ENCODE peak calls at places on chromosomes 2 and 18, in ten cellular contexts. One of them, this sample, is unnamed.

GRCh38 chr2:241014224-241014623 is 15.8 kb downstream of the SNED1 start:
- DNase-seq in pancreas: no peak
- DNase-seq in AG04450: no peak
- DNase-seq in fibroblast of lung: no peak
- DNase-seq in neural progenitor cell: no peak
- DNase-seq in psoas muscle: no peak
- DNase-seq in fibroblast of mammary gland: no peak
- DNase-seq in SK-N-SH: no peak
- DNase-seq in CD8-positive, alpha-beta T cell: no peak
- DNase-seq in AG09319: no peak
- DNase-seq in this sample: no peak

GRCh38 chr2:181130686-181131085 is 150.3 kb downstream of the UBE2E3 start:
- DNase-seq in neural progenitor cell: no peak
- DNase-seq in CD8-positive, alpha-beta T cell: no peak
- DNase-seq in pancreas: no peak
- DNase-seq in fibroblast of lung: peak
- DNase-seq in fibroblast of mammary gland: peak
- DNase-seq in AG09319: peak
- DNase-seq in SK-N-SH: no peak
- DNase-seq in psoas muscle: no peak
- DNase-seq in AG04450: no peak
- DNase-seq in this sample: no peak

GRCh38 chr2:220276736-220277444 is 649.5 kb downstream of the SLC4A3 start:
- DNase-seq in SK-N-SH: no peak
- DNase-seq in fibroblast of mammary gland: peak
- DNase-seq in AG04450: no peak
- DNase-seq in CD8-positive, alpha-beta T cell: no peak
- DNase-seq in neural progenitor cell: no peak
- DNase-seq in fibroblast of lung: peak
- DNase-seq in pancreas: no peak
- DNase-seq in psoas muscle: no peak
- DNase-seq in AG09319: peak
- DNase-seq in this sample: no peak

GRCh38 chr18:6009751-6010150 is 114.4 kb upstream of the TMEM200C start:
- DNase-seq in AG09319: no peak
- DNase-seq in fibroblast of mammary gland: peak
- DNase-seq in psoas muscle: no peak
- DNase-seq in pancreas: no peak
- DNase-seq in neural progenitor cell: no peak
- DNase-seq in CD8-positive, alpha-beta T cell: no peak
- DNase-seq in fibroblast of lung: peak
- DNase-seq in SK-N-SH: no peak
- DNase-seq in AG04450: no peak
- DNase-seq in this sample: no peak

GRCh38 chr2:44358498-44358897 is 2.8 kb downstream of the PREPL start:
- DNase-seq in fibroblast of mammary gland: peak
- DNase-seq in AG04450: no peak
- DNase-seq in pancreas: peak
- DNase-seq in SK-N-SH: no peak
- DNase-seq in neural progenitor cell: no peak
- DNase-seq in fibroblast of lung: peak
- DNase-seq in psoas muscle: peak
- DNase-seq in CD8-positive, alpha-beta T cell: peak
- DNase-seq in AG09319: no peak
- DNase-seq in this sample: peak

GRCh38 chr2:57373530-57373929 is 673.1 kb upstream of the VRK2 start:
- DNase-seq in AG04450: no peak
- DNase-seq in AG09319: no peak
- DNase-seq in fibroblast of lung: peak
- DNase-seq in SK-N-SH: no peak
- DNase-seq in CD8-positive, alpha-beta T cell: no peak
- DNase-seq in pancreas: no peak
- DNase-seq in fibroblast of mammary gland: peak
- DNase-seq in psoas muscle: no peak
- DNase-seq in neural progenitor cell: no peak
- DNase-seq in this sample: no peak

GRCh38 chr2:154639997-154640396 is 58.5 kb upstream of the KCNJ3 start:
- DNase-seq in SK-N-SH: no peak
- DNase-seq in pancreas: no peak
- DNase-seq in neural progenitor cell: no peak
- DNase-seq in fibroblast of mammary gland: no peak
- DNase-seq in CD8-positive, alpha-beta T cell: no peak
- DNase-seq in AG09319: no peak
- DNase-seq in fibroblast of lung: no peak
- DNase-seq in psoas muscle: no peak
- DNase-seq in AG04450: no peak
- DNase-seq in this sample: no peak

GRCh38 chr18:79681484-79682387 is 2.1 kb downstream of the CTDP1 start:
- DNase-seq in fibroblast of lung: no peak
- DNase-seq in AG09319: no peak
- DNase-seq in psoas muscle: no peak
- DNase-seq in AG04450: no peak
- DNase-seq in CD8-positive, alpha-beta T cell: peak
- DNase-seq in pancreas: no peak
- DNase-seq in SK-N-SH: no peak
- DNase-seq in neural progenitor cell: no peak
- DNase-seq in fibroblast of mammary gland: no peak
- DNase-seq in this sample: no peak

DNA sequence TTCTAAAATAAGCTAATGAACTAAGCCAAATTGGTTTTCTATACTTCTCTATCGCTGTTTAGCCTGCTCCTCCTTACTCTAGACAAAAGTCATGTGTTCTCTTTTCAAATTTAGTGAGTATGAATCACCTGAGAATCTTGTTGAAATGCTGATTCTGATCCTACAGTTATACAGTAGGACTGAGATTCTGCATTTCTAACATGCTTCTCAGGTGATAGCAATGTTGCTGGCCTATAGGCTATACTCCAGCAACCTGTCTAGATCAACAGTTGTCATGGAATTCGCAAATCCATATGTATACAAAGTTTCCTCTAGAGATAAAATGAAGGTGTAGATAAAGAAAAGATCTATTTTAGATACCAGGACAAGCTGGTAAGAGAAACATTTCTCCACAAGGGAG is 62.9 kb downstream of the MEMO1 start:
- DNase-seq in SK-N-SH: no peak
- DNase-seq in fibroblast of lung: no peak
- DNase-seq in pancreas: no peak
- DNase-seq in psoas muscle: no peak
- DNase-seq in fibroblast of mammary gland: no peak
- DNase-seq in CD8-positive, alpha-beta T cell: no peak
- DNase-seq in neural progenitor cell: no peak
- DNase-seq in AG04450: no peak
- DNase-seq in AG09319: no peak
- DNase-seq in this sample: no peak
- TF ChIP-seq CTCF in SK-N-SH: no peak
- TF ChIP-seq CTCF in fibroblast of lung: no peak
- TF ChIP-seq CTCF in pancreas: no peak
- TF ChIP-seq CTCF in psoas muscle: no peak
- TF ChIP-seq CTCF in fibroblast of mammary gland: no peak
- TF ChIP-seq CTCF in CD8-positive, alpha-beta T cell: no peak
- TF ChIP-seq CTCF in neural progenitor cell: no peak
- TF ChIP-seq CTCF in AG04450: no peak
- TF ChIP-seq CTCF in AG09319: no peak
- TF ChIP-seq CTCF in this sample: no peak

GRCh38 chr2:160073284-160073888 is 11.0 kb upstream of the PLA2R1 start:
- DNase-seq in SK-N-SH: no peak
- DNase-seq in pancreas: no peak
- DNase-seq in neural progenitor cell: no peak
- DNase-seq in fibroblast of lung: no peak
- DNase-seq in CD8-positive, alpha-beta T cell: no peak
- DNase-seq in AG09319: no peak
- DNase-seq in fibroblast of mammary gland: peak
- DNase-seq in AG04450: no peak
- DNase-seq in psoas muscle: no peak
- DNase-seq in this sample: no peak

GRCh38 chr2:160076935-160077334 is 14.5 kb upstream of the PLA2R1 start:
- DNase-seq in pancreas: no peak
- DNase-seq in psoas muscle: no peak
- DNase-seq in fibroblast of lung: no peak
- DNase-seq in fibroblast of mammary gland: no peak
- DNase-seq in neural progenitor cell: no peak
- DNase-seq in AG09319: no peak
- DNase-seq in AG04450: no peak
- DNase-seq in SK-N-SH: no peak
- DNase-seq in CD8-positive, alpha-beta T cell: no peak
- DNase-seq in this sample: peak

GRCh38 chr2:160076239-160076638 is 13.8 kb upstream of the PLA2R1 start:
- DNase-seq in SK-N-SH: no peak
- DNase-seq in psoas muscle: no peak
- DNase-seq in fibroblast of mammary gland: no peak
- DNase-seq in pancreas: no peak
- DNase-seq in fibroblast of lung: no peak
- DNase-seq in AG04450: no peak
- DNase-seq in neural progenitor cell: no peak
- DNase-seq in CD8-positive, alpha-beta T cell: no peak
- DNase-seq in AG09319: no peak
- DNase-seq in this sample: peak

GRCh38 chr2:160075171-160075570 is 12.8 kb upstream of the PLA2R1 start:
- DNase-seq in psoas muscle: peak
- DNase-seq in fibroblast of lung: peak
- DNase-seq in neural progenitor cell: no peak
- DNase-seq in AG04450: no peak
- DNase-seq in AG09319: peak
- DNase-seq in fibroblast of mammary gland: peak
- DNase-seq in SK-N-SH: no peak
- DNase-seq in pancreas: no peak
- DNase-seq in CD8-positive, alpha-beta T cell: no peak
- DNase-seq in this sample: peak

DNA sequence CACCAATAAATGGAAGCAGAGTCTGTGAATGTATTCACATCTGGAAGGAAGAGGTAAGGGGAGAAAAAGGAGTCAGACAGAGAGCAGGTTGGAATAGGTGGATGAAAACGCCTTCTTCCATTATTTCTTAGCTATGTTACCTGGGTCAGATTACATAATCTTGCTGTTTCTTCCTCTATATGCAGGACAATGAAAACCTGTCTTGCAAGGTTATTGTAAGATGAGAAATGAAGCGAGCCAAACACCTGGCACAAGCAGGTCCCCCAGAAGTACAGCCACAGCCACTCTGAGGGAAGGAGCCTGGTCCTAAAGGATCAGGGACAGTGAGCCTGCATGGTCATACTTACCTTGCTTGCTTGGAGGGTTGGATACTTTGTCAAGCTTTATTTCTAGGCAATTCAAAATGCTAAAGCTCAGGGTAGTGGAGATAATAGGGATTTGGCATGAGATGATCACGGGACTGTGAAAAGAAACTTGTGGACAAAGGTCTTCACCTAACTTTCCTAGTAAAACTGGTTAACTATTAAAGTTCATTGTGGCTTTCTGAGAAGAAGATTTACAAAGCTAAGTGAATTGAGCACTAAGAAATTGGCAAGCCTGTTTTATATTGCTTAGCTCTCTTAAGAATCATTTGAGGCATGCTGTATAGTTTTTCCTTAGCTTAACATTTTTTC is 15.6 kb upstream of the PLA2R1 start:
- DNase-seq in SK-N-SH: no peak
- DNase-seq in neural progenitor cell: no peak
- DNase-seq in fibroblast of mammary gland: no peak
- DNase-seq in AG09319: no peak
- DNase-seq in AG04450: no peak
- DNase-seq in pancreas: no peak
- DNase-seq in fibroblast of lung: no peak
- DNase-seq in psoas muscle: no peak
- DNase-seq in CD8-positive, alpha-beta T cell: no peak
- DNase-seq in this sample: peak
- TF ChIP-seq CTCF in SK-N-SH: no peak
- TF ChIP-seq CTCF in neural progenitor cell: no peak
- TF ChIP-seq CTCF in fibroblast of mammary gland: no peak
- TF ChIP-seq CTCF in AG09319: no peak
- TF ChIP-seq CTCF in AG04450: no peak
- TF ChIP-seq CTCF in pancreas: no peak
- TF ChIP-seq CTCF in fibroblast of lung: no peak
- TF ChIP-seq CTCF in psoas muscle: no peak
- TF ChIP-seq CTCF in CD8-positive, alpha-beta T cell: no peak
- TF ChIP-seq CTCF in this sample: no peak

DNA sequence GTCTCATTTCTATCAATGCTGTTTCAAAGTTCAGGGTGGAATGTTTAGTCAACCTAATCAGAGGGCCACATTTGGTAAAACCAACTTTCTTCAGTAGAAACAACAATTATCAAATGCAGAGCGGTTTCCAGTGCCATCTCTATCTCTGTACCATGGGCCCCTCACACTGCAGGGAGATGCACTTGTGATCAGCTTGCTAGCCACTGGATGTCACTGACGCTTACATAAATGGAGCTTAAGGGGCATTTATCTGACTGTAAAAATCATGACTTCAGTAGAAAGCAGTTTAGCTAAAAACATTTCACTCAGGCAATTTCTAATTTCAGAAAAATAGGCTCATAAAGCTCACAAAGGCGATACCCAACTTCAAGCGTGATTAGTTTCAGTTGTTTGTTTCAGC is 678.0 kb downstream of the ZEB2 start:
- DNase-seq in AG09319: no peak
- DNase-seq in fibroblast of lung: peak
- DNase-seq in neural progenitor cell: peak
- DNase-seq in CD8-positive, alpha-beta T cell: no peak
- DNase-seq in AG04450: no peak
- DNase-seq in fibroblast of mammary gland: peak
- DNase-seq in psoas muscle: no peak
- DNase-seq in SK-N-SH: peak
- DNase-seq in pancreas: no peak
- DNase-seq in this sample: no peak
- TF ChIP-seq CTCF in AG09319: peak
- TF ChIP-seq CTCF in fibroblast of lung: no peak
- TF ChIP-seq CTCF in neural progenitor cell: peak
- TF ChIP-seq CTCF in CD8-positive, alpha-beta T cell: no peak
- TF ChIP-seq CTCF in AG04450: peak
- TF ChIP-seq CTCF in fibroblast of mammary gland: peak
- TF ChIP-seq CTCF in psoas muscle: no peak
- TF ChIP-seq CTCF in SK-N-SH: peak
- TF ChIP-seq CTCF in pancreas: no peak
- TF ChIP-seq CTCF in this sample: no peak

GRCh38 chr2:71557321-71557720 is 104.0 kb downstream of the DYSF start:
- DNase-seq in pancreas: no peak
- DNase-seq in fibroblast of mammary gland: no peak
- DNase-seq in psoas muscle: peak
- DNase-seq in fibroblast of lung: no peak
- DNase-seq in SK-N-SH: no peak
- DNase-seq in neural progenitor cell: no peak
- DNase-seq in CD8-positive, alpha-beta T cell: no peak
- DNase-seq in AG04450: no peak
- DNase-seq in AG09319: no peak
- DNase-seq in this sample: no peak

GRCh38 chr2:71554706-71555056 is 101.3 kb downstream of the DYSF start:
- DNase-seq in fibroblast of lung: no peak
- DNase-seq in CD8-positive, alpha-beta T cell: no peak
- DNase-seq in AG04450: no peak
- DNase-seq in psoas muscle: peak
- DNase-seq in AG09319: no peak
- DNase-seq in SK-N-SH: no peak
- DNase-seq in fibroblast of mammary gland: no peak
- DNase-seq in neural progenitor cell: no peak
- DNase-seq in pancreas: no peak
- DNase-seq in this sample: no peak

GRCh38 chr2:71556811-71557210 is 103.5 kb downstream of the DYSF start:
- DNase-seq in fibroblast of mammary gland: no peak
- DNase-seq in neural progenitor cell: no peak
- DNase-seq in pancreas: no peak
- DNase-seq in psoas muscle: peak
- DNase-seq in AG09319: no peak
- DNase-seq in AG04450: no peak
- DNase-seq in SK-N-SH: no peak
- DNase-seq in CD8-positive, alpha-beta T cell: no peak
- DNase-seq in fibroblast of lung: no peak
- DNase-seq in this sample: no peak

GRCh38 chr2:71554028-71554705 is 100.8 kb downstream of the DYSF start:
- DNase-seq in fibroblast of mammary gland: no peak
- DNase-seq in SK-N-SH: no peak
- DNase-seq in psoas muscle: peak
- DNase-seq in AG04450: no peak
- DNase-seq in neural progenitor cell: no peak
- DNase-seq in AG09319: no peak
- DNase-seq in pancreas: no peak
- DNase-seq in CD8-positive, alpha-beta T cell: no peak
- DNase-seq in fibroblast of lung: no peak
- DNase-seq in this sample: no peak

DNA sequence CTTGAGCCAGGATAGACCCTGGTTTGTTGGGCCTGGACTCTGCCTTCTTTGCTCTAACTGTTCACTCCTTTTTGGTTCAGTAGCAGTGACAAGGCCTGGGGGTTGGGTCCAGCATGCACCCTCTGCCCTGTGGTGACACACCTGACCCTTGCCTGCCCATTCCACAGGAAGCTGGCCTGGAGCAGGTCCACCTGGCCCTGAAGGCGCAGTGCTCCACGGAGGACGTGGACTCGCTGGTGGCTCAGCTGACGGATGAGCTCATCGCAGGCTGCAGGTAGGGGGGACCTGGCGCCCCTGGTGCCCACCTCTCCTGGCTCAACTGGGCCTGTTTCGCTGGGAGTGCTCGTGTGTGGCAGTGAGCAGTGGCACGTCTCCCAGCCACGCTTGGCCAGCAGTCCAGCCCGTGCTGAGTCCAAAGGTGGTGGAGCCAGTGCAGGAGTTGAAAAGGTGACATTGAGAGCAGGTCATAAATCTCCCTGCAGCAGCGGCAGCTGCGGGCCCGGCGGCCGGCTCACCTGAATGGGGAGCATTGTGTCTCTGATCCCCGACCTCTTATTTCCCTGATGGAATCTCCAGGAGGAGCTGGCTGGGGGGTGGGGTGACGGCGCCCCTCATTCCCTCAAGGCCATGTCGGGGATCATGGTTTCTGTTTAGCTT is 102.6 kb downstream of the DYSF start:
- DNase-seq in CD8-positive, alpha-beta T cell: no peak
- DNase-seq in pancreas: peak
- DNase-seq in neural progenitor cell: no peak
- DNase-seq in AG09319: no peak
- DNase-seq in fibroblast of lung: no peak
- DNase-seq in psoas muscle: peak
- DNase-seq in fibroblast of mammary gland: no peak
- DNase-seq in SK-N-SH: no peak
- DNase-seq in AG04450: no peak
- DNase-seq in this sample: no peak
- TF ChIP-seq CTCF in CD8-positive, alpha-beta T cell: no peak
- TF ChIP-seq CTCF in pancreas: no peak
- TF ChIP-seq CTCF in neural progenitor cell: no peak
- TF ChIP-seq CTCF in AG09319: no peak
- TF ChIP-seq CTCF in fibroblast of lung: no peak
- TF ChIP-seq CTCF in psoas muscle: no peak
- TF ChIP-seq CTCF in fibroblast of mammary gland: no peak
- TF ChIP-seq CTCF in SK-N-SH: no peak
- TF ChIP-seq CTCF in AG04450: no peak
- TF ChIP-seq CTCF in this sample: no peak

This sample was measured in Calu3.